ENCODE peak calls at places on chromosomes 13 and 19, in six cellular contexts. B, N, O, A, W and J are unnamed samples.
A peak's percentile ranks its signal among the peaks of the same experiment; 100 is the strongest.

GRCh38 chr13:34357435-34358232 is 539.7 kb downstream of the RFC3 start:
- DNase-seq in B (peak; percentile 32), N (peak; percentile 79), O (peak; percentile 83), A (no peak), W (peak; percentile 28), J (no peak)

GRCh38 chr19:44677019-44677809 is 5.9 kb downstream of the CEACAM19 start:
- DNase-seq in B (peak; percentile 86), N (peak; percentile 70), O (peak; percentile 82), A (no peak), W (peak; percentile 74), J (no peak)

GRCh38 chr19:5166262-5166661 is 174.3 kb downstream of the PTPRS start:
- DNase-seq in B (no peak), N (peak; percentile 75), O (peak; percentile 55), A (no peak), W (no peak), J (no peak)

GRCh38 chr13:19062801-19063200 is 118.8 kb downstream of the TUBA3C start:
- DNase-seq in B (no peak), N (no peak), O (no peak), A (no peak), W (no peak), J (no peak)

GRCh38 chr19:43479961-43480561 is 14.7 kb upstream of the LYPD3 start:
- DNase-seq in B (no peak), N (no peak), O (no peak), A (no peak), W (no peak), J (no peak)

GRCh38 chr13:39760521-39760920 is 105.1 kb downstream of the COG6 start:
- DNase-seq in B (no peak), N (no peak), O (no peak), A (no peak), W (no peak), J (no peak)

GRCh38 chr19:14582894-14583340 is at the start of gene CLEC17A:
- DNase-seq in B (no peak), N (no peak), O (no peak), A (no peak), W (no peak), J (no peak)

GRCh38 chr19:4710281-4710600 is 13.4 kb downstream of the DPP9 start:
- DNase-seq in B (no peak), N (no peak), O (no peak), A (no peak), W (no peak), J (no peak)

GRCh38 chr13:44243198-44243852 is 130.3 kb upstream of the SERP2 start:
- DNase-seq in B (peak; percentile 92), N (peak; percentile 74), O (peak; percentile 88), A (peak; percentile 60), W (peak; percentile 82), J (peak; percentile 15)

GRCh38 chr13:26446751-26447150 is 110.7 kb upstream of the WASF3 start:
- DNase-seq in B (no peak), N (no peak), O (no peak), A (no peak), W (no peak), J (no peak)

GRCh38 chr19:35856546-35857149 is at the start of gene KIRREL2:
- DNase-seq in B (peak; percentile 48), N (no peak), O (peak; percentile 6), A (no peak), W (peak; percentile 69), J (peak; percentile 63)

GRCh38 chr13:23766939-23767338 is 122.3 kb downstream of the MIPEP start:
- DNase-seq in B (no peak), N (no peak), O (no peak), A (no peak), W (no peak), J (no peak)

GRCh38 chr13:99342723-99343315 is 35.6 kb upstream of the GPR183 start:
- DNase-seq in B (peak; percentile 16), N (no peak), O (no peak), A (no peak), W (no peak), J (no peak)

GRCh38 chr19:34248941-34249340 is 5.4 kb upstream of the GARRE1 start:
- DNase-seq in B (no peak), N (no peak), O (no peak), A (no peak), W (no peak), J (no peak)

GRCh38 chr13:84902243-84902642 is 897.0 kb downstream of the SLITRK6 start:
- DNase-seq in B (no peak), N (no peak), O (no peak), A (no peak), W (no peak), J (no peak)

GRCh38 chr19:10625003-10625761 is at the start of gene SLC44A2:
- DNase-seq in B (peak; percentile 82), N (peak; percentile 35), O (peak; percentile 58), A (no peak), W (peak; percentile 87), J (peak; percentile 66)

GRCh38 chr13:66559093-66559492 is 671.0 kb downstream of the PCDH9 start:
- DNase-seq in B (no peak), N (peak; percentile 72), O (no peak), A (no peak), W (no peak), J (no peak)

GRCh38 chr19:30073152-30074000 is 131.3 kb downstream of the URI1 start:
- DNase-seq in B (peak; percentile 7), N (no peak), O (no peak), A (no peak), W (no peak), J (no peak)

GRCh38 chr13:98564204-98564603 is 12.7 kb downstream of the STK24 start:
- DNase-seq in B (no peak), N (no peak), O (no peak), A (no peak), W (no peak), J (no peak)

GRCh38 chr19:18558202-18558555 is 509 bp downstream of the KXD1 start:
- DNase-seq in B (no peak), N (no peak), O (no peak), A (no peak), W (no peak), J (no peak)

GRCh38 chr19:58577581-58578429 is 4.7 kb upstream of the MZF1 start:
- DNase-seq in B (no peak), N (no peak), O (no peak), A (no peak), W (no peak), J (no peak)

GRCh38 chr13:111373486-111373885 is 53.0 kb downstream of the TEX29 start:
- DNase-seq in B (no peak), N (no peak), O (no peak), A (no peak), W (no peak), J (no peak)

GRCh38 chr13:20131057-20131832 is 29.6 kb downstream of the GJA3 start:
- DNase-seq in B (no peak), N (no peak), O (no peak), A (no peak), W (peak; percentile 20), J (no peak)

GRCh38 chr13:114130708-114131580 is 1.5 kb downstream of the RASA3 start:
- DNase-seq in B (peak; percentile 90), N (peak; percentile 91), O (peak; percentile 97), A (no peak), W (peak; percentile 55), J (no peak)
- H3K4ac ChIP-seq in B (no peak overlapping the region), N (peak overlapping the region; percentile 95), O (peak overlapping the region; percentile 88), A (peak overlapping the region; percentile 44), W (no peak overlapping the region), J (no peak overlapping the region)

DNA sequence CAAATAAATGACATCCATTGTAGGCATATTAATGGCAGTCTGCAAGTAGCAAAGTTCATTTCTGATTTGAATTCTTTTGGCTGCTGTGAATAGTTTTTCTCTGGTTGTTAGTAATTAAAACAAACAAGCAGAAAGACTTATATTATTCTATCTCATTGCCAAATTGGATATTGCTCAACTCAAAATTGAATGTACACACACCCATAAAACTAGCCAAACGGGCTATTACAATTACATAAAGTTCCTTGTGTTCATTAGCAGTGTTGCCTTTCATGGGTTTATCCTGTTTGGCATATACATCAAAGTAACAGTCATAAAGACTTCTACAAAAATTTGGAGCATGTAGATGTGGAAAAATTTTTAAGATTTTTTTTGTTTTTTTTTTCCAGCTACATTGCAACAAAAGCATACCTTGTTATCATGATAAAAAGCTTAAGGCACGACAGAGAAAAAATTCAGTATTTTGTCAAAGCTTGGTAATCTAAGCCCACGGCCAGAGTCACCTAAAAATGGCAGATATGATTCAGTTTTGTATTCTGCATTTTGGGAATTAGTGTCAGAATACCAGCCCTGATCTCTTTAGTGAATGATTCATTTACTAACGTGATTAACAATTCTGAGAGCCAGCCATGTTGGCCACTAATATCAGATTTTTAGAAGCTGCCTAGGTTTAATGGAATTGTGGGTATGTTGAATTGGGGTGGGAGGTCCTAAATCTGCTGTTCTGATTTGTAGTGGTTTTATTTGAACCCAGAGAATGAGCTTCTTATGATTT is 108.4 kb downstream of the KLF5 start:
- DNase-seq in B (no peak), N (no peak), O (no peak), A (no peak), W (no peak), J (no peak)
- H3K4me1 ChIP-seq in B (peaks cover 4% of the 10 kb centered on the region), N (peaks cover 8% of the 10 kb centered on the region), O (peaks cover 2% of the 10 kb centered on the region), A (no peaks in the 10 kb centered on the region), W (peaks cover 3% of the 10 kb centered on the region), J (peaks cover 7% of the 10 kb centered on the region)

GRCh38 chr19:42267644-42268141 is 1.4 kb upstream of the CIC start:
- DNase-seq in B (no peak), N (no peak), O (no peak), A (no peak), W (no peak), J (no peak)

GRCh38 chr19:42270346-42271044 is 1.4 kb downstream of the CIC start:
- DNase-seq in B (no peak), N (no peak), O (peak; percentile 73), A (no peak), W (no peak), J (no peak)

GRCh38 chr19:42268142-42268703 is 829 bp upstream of the CIC start:
- DNase-seq in B (peak; percentile 100), N (peak; percentile 99), O (peak; percentile 100), A (peak; percentile 99), W (peak; percentile 99), J (peak; percentile 99)

GRCh38 chr19:42271045-42271419 is 2.0 kb downstream of the CIC start:
- DNase-seq in B (no peak), N (no peak), O (no peak), A (no peak), W (no peak), J (no peak)

DNA sequence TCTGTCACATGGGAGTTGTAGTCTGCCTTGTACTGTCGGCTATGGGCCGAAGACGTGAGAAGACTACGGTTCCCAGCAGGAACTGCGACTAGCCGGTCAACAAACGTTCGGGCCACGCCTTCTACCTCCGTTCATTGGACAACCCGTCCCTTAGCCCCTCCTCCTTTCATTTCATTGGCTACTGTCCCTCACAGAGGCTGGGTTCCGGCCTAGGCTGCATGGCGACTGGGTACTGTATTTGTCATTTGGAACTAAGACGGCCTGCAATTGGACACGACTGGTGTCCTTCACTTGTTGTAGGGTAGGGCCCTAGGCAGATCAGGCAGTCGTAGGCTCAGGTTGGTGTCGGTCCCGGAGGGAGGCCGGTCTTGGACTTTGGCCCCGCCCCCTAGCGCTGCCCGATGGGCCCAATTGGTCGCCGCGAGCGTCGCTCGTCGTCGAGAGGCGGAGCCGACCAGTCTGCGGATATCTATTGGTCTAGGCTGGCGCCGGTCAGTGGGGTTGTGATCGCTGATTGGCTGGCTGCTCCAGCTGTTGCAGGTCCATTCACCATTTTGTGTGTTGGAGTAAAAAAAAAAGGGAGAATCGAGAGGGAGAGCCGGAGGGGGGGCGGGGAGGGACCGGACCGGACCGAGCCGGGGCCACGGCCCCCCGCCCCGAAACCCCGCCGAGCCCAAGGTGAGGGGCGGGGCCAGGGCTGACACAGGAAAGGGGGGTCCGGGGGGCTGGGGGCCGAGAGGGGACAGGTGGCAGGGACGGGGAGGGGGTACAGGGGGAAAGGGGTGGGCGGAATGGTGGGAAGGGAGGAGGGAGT is at the start of gene CIC:
- DNase-seq in B (peak; percentile 100), N (peak; percentile 100), O (peak; percentile 100), A (peak; percentile 100), W (peak; percentile 100), J (peak; percentile 100)
- H3K4ac ChIP-seq in B (peak within 1 kb of the TSS; percentile 96), N (peak within 1 kb of the TSS; percentile 99), O (peak within 1 kb of the TSS; percentile 96), A (no peak within 1 kb of the TSS), W (no peak within 1 kb of the TSS), J (peak within 1 kb of the TSS; percentile 37)

GRCh38 chr19:1470864-1471513 is 8.0 kb downstream of the C19orf25 start:
- DNase-seq in B (peak; percentile 66), N (no peak), O (no peak), A (no peak), W (peak; percentile 84), J (peak; percentile 74)
- H3K4me1 ChIP-seq in B (peaks cover 3% of the 10 kb centered on the region), N (peaks cover 21% of the 10 kb centered on the region), O (peaks cover 69% of the 10 kb centered on the region), A (peaks cover 22% of the 10 kb centered on the region), W (no peaks in the 10 kb centered on the region), J (peaks cover 27% of the 10 kb centered on the region)